ENCODE peak calls at places on chromosomes 11 and 22, in six cellular contexts. O is nephron progenitor cell; N is T-helper 2 cell; L is anterior cingulate cortex; U is transverse colon; G is effector memory CD8-positive, alpha-beta T cell. V is an unnamed sample.

GRCh38 chr11:71286701-71287643 is 34.6 kb upstream of the SHANK2 start:
- DNase-seq in O (no peak), L (peak; percentile 21), U (peak; percentile 60), G (no peak), N (no peak), V (peak; percentile 56)

GRCh38 chr11:12802418-12803085 is 128.3 kb downstream of the TEAD1 start:
- DNase-seq in L (no peak), U (peak; percentile 84), G (no peak), N (no peak), O (no peak), V (no peak)

GRCh38 chr11:17743808-17744119 is 9.2 kb downstream of the KCNC1 start:
- DNase-seq in L (no peak), G (no peak), U (no peak), N (no peak), O (no peak), V (no peak)

GRCh38 chr11:121451178-121451981 is 734 bp upstream of the SORL1 start:
- DNase-seq in U (peak; percentile 90), O (no peak), G (peak; percentile 13), N (no peak), L (no peak), V (no peak)

GRCh38 chr11:73334244-73335203 is 26.4 kb downstream of the ARHGEF17 start:
- DNase-seq in G (no peak), O (peak; percentile 38), U (peak; percentile 67), N (no peak), L (no peak), V (no peak)

GRCh38 chr11:132715041-132715440 is 817.3 kb downstream of the OPCML start:
- DNase-seq in U (no peak), O (no peak), G (no peak), N (no peak), L (no peak), V (no peak)

GRCh38 chr22:30878516-30879365 is 89.8 kb downstream of the MORC2 start:
- DNase-seq in L (peak; percentile 31), N (no peak), G (no peak), O (no peak), U (no peak), V (no peak)

GRCh38 chr11:125496465-125496817 is 376 bp upstream of the FEZ1 start:
- DNase-seq in G (no peak), N (no peak), O (no peak), L (peak; percentile 84), U (no peak), V (peak; percentile 38)

GRCh38 chr22:20155330-20156041 is 4.6 kb upstream of the CCDC188 start:
- DNase-seq in G (no peak), U (no peak), L (peak; percentile 19), O (no peak), N (no peak), V (peak; percentile 80)

GRCh38 chr11:65611028-65611757 is 2.8 kb downstream of the MAP3K11 start:
- DNase-seq in G (no peak), L (peak; percentile 50), O (no peak), U (no peak), N (no peak), V (peak; percentile 80)

GRCh38 chr11:67415501-67416304 is at the start of gene CARNS1:
- DNase-seq in N (no peak), G (no peak), L (peak; percentile 48), U (no peak), O (no peak), V (peak; percentile 40)

GRCh38 chr11:17352925-17353227 is 1.3 kb downstream of the NCR3LG1 start:
- DNase-seq in N (peak; percentile 2), G (peak; percentile 21), O (peak; percentile 22), U (peak; percentile 71), L (no peak), V (peak; percentile 21)

GRCh38 chr11:102494216-102494615 is 36.3 kb downstream of the MMP7 start:
- DNase-seq in U (peak; percentile 46), G (no peak), L (no peak), O (no peak), N (no peak), V (no peak)

GRCh38 chr11:125451400-125452124 is 44.5 kb downstream of the FEZ1 start:
- DNase-seq in O (peak; percentile 84), L (peak; percentile 82), N (no peak), U (peak; percentile 17), G (no peak), V (peak; percentile 92)

GRCh38 chr11:35260342-35260985 is 121.5 kb downstream of the CD44 start:
- DNase-seq in U (no peak), G (no peak), O (no peak), N (no peak), L (no peak), V (no peak)

GRCh38 chr11:373716-374551 is 4.6 kb downstream of the B4GALNT4 start:
- DNase-seq in L (peak; percentile 38), G (no peak), N (no peak), U (no peak), O (no peak), V (peak; percentile 60)